ENCODE peak calls at places on chromosomes 4 and X, in four cellular contexts. J is NCI-H2081; K is substantia nigra; I is activated CD4-positive, alpha-beta T cell treated with anti-CD3 and anti-CD28 coated beads, Interleukin-2, amount 10 ng/mL, durations not matched to agents 7 days and 5 days. N is an unnamed sample.

GRCh38 chrX:107199491-107199890 is 6.7 kb downstream of the NUP62CL start:
- DNase-seq in J (no peak), K (no peak), I (no peak), N (no peak)

GRCh38 chr4:89496851-89497250 is 189.3 kb upstream of the GPRIN3 start:
- DNase-seq in J (no peak), K (no peak), I (no peak), N (no peak)

GRCh38 chr4:179399054-179399782 is 1957.0 kb upstream of the AGA start:
- DNase-seq in J (no peak), K (no peak), I (no peak), N (no peak)

GRCh38 chrX:39808471-39808917 is 289.3 kb downstream of the BCOR start:
- DNase-seq in J (no peak), K (no peak), I (no peak), N (peak; percentile 85)

GRCh38 chr4:146567396-146567795 is 45.7 kb upstream of the SLC10A7 start:
- DNase-seq in J (no peak), K (no peak), I (no peak), N (peak; percentile 53)

GRCh38 chr4:10762541-10762940 is 78.0 kb upstream of the CLNK start:
- DNase-seq in J (no peak), K (no peak), I (no peak), N (peak; percentile 90)

GRCh38 chr4:106208481-106209460 is 107.2 kb downstream of the TBCK start:
- DNase-seq in J (no peak), K (no peak), I (no peak), N (peak; percentile 8)

GRCh38 chr4:21226637-21227538 is 526.6 kb downstream of the PACRGL start:
- DNase-seq in J (no peak), K (no peak), I (no peak), N (no peak)

GRCh38 chrX:70174754-70175153 is 2.5 kb upstream of the DGAT2L6 start:
- DNase-seq in J (no peak), K (no peak), I (no peak), N (no peak)

GRCh38 chr4:173191623-173192041 is 23.0 kb downstream of the GALNT7 start:
- DNase-seq in J (no peak), K (no peak), I (no peak), N (no peak)

GRCh38 chrX:7351946-7352345 is 204.0 kb upstream of the PUDP start:
- DNase-seq in J (no peak), K (no peak), I (no peak), N (no peak)

GRCh38 chrX:19630776-19631707 is 115.7 kb upstream of the MAP3K15 start:
- DNase-seq in J (no peak), K (no peak), I (no peak), N (no peak)

GRCh38 chr4:37682701-37683401 is 3.3 kb downstream of the RELL1 start:
- DNase-seq in J (no peak), K (no peak), I (no peak), N (no peak)

GRCh38 chr4:6658635-6659075 is 18.2 kb downstream of the MRFAP1 start:
- DNase-seq in J (no peak), K (no peak), I (peak; percentile 21), N (no peak)

N was measured in mesendoderm.